ENCODE peak calls at places on chromosome 2, in nine cellular contexts. P is OCI-LY7, H is HCT116, F is GM23338, M is GM23248, N is hepatocyte, B is neural progenitor cell, X is SK-N-SH, D is PC-3. Y is an unnamed sample.

GRCh38 chr2:106147159-106147558 is 46.9 kb downstream of the UXS1 start:
- DNase-seq in P (no peak), H (no peak), F (no peak), M (peak; percentile 70), N (no peak), B (no peak), X (no peak), D (peak; percentile 82), Y (no peak)

GRCh38 chr2:215772003-215772402 is 241.3 kb downstream of the MREG start:
- DNase-seq in P (no peak), H (no peak), F (peak; percentile 12), M (peak; percentile 11), N (peak; percentile 16), B (peak; percentile 64), X (no peak), D (peak; percentile 49), Y (no peak)

GRCh38 chr2:212923393-212923792 is 228.0 kb downstream of the IKZF2 start:
- DNase-seq in P (no peak), H (no peak), F (no peak), M (no peak), N (no peak), B (no peak), X (no peak), D (peak; percentile 51), Y (no peak)

GRCh38 chr2:139924070-139924469 is 1143.9 kb upstream of the NXPH2 start:
- DNase-seq in P (no peak), H (no peak), F (peak; percentile 52), M (no peak), N (no peak), B (peak; percentile 43), X (no peak), D (no peak), Y (no peak)

GRCh38 chr2:211611061-211611518 is 927.5 kb downstream of the ERBB4 start:
- DNase-seq in P (no peak), H (no peak), F (peak; percentile 44), M (peak; percentile 2), N (no peak), B (no peak), X (no peak), D (no peak), Y (no peak)

GRCh38 chr2:241036964-241037421 is 38.6 kb downstream of the SNED1 start:
- DNase-seq in P (no peak), H (no peak), F (peak; percentile 59), M (no peak), N (no peak), B (no peak), X (no peak), D (no peak), Y (peak; percentile 62)

GRCh38 chr2:16487686-16488085 is 177.9 kb downstream of the CYRIA start:
- DNase-seq in P (no peak), H (no peak), F (peak; percentile 39), M (peak; percentile 64), N (peak; percentile 66), B (peak; percentile 48), X (peak; percentile 73), D (peak; percentile 21), Y (peak; percentile 25)

GRCh38 chr2:85589982-85590791 is 5.4 kb upstream of the RNF181 start:
- DNase-seq in P (no peak), H (no peak), F (no peak), M (peak; percentile 94), N (no peak), B (no peak), X (no peak), D (peak; percentile 32), Y (no peak)

GRCh38 chr2:68121873-68122679 is 35.6 kb upstream of the PNO1 start:
- DNase-seq in P (peak; percentile 78), H (peak; percentile 70), F (peak; percentile 93), M (peak; percentile 78), N (peak; percentile 93), B (peak; percentile 89), X (peak; percentile 73), D (peak; percentile 88), Y (peak; percentile 76)

GRCh38 chr2:120736955-120737801 is 1.5 kb downstream of the GLI2 start:
- DNase-seq in P (no peak), H (no peak), F (peak; percentile 94), M (peak; percentile 90), N (peak; percentile 84), B (peak; percentile 94), X (peak; percentile 74), D (peak; percentile 62), Y (no peak)

GRCh38 chr2:30675758-30676157 is 131.5 kb downstream of the CAPN13 start:
- DNase-seq in P (no peak), H (no peak), F (no peak), M (peak; percentile 77), N (no peak), B (no peak), X (no peak), D (no peak), Y (no peak)

GRCh38 chr2:144679942-144680341 is 160.0 kb upstream of the ZEB2 start:
- DNase-seq in P (no peak), H (no peak), F (no peak), M (no peak), N (no peak), B (no peak), X (no peak), D (no peak), Y (no peak)

GRCh38 chr2:167331636-167332232 is 443.5 kb downstream of the XIRP2 start:
- DNase-seq in P (no peak), H (no peak), F (peak; percentile 89), M (peak; percentile 13), N (peak; percentile 46), B (peak; percentile 86), X (peak; percentile 12), D (peak; percentile 22), Y (no peak)

GRCh38 chr2:10323535-10323934 is 20.8 kb downstream of the HPCAL1 start:
- DNase-seq in P (no peak), H (no peak), F (no peak), M (no peak), N (no peak), B (no peak), X (no peak), D (no peak), Y (no peak)

GRCh38 chr2:73000808-73001570 is 70.5 kb downstream of the SFXN5 start:
- DNase-seq in P (no peak), H (no peak), F (no peak), M (no peak), N (peak; percentile 47), B (no peak), X (no peak), D (no peak), Y (no peak)

DNA sequence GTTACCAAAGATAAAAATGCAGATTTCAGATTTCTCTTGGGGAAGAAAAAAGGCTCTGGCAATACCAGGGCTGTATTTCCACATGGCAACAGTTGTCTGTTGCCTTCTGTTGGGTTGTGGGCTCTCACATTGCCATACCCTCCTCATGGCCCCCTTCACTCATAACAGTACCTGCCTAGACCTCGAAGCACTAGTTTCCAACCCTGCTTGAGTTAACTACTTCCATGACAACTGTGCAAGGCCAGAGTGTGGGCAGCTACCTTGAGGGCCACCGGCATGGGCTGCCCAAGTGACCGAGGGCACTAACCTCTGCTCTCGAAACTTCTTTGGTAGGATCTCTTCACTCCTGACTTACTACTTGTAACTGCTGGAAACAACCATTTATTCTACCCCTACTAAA is 2.5 kb upstream of the ACTR3 start:
- DNase-seq in P (no peak), H (no peak), F (no peak), M (no peak), N (no peak), B (no peak), X (no peak), D (no peak), Y (peak; percentile 21)
- H3K4me3 ChIP-seq in P (peak overlapping the region; percentile 82), H (no peak overlapping the region), F (no peak overlapping the region), M (no peak overlapping the region), N (no peak overlapping the region), B (no peak overlapping the region), X (no peak overlapping the region), D (no peak overlapping the region), Y (peak overlapping the region; percentile 80)

GRCh38 chr2:183348492-183348891 is 224.2 kb downstream of the NUP35 start:
- DNase-seq in P (peak; percentile 20), H (no peak), F (no peak), M (no peak), N (no peak), B (no peak), X (no peak), D (peak; percentile 3), Y (peak; percentile 68)
- TF ChIP-seq EZH2phosphoT487 in P (no peak), H (no peak), F (no peak), M (no peak), N (no peak), B (no peak), X (no peak), D (no peak), Y (no peak)

DNA sequence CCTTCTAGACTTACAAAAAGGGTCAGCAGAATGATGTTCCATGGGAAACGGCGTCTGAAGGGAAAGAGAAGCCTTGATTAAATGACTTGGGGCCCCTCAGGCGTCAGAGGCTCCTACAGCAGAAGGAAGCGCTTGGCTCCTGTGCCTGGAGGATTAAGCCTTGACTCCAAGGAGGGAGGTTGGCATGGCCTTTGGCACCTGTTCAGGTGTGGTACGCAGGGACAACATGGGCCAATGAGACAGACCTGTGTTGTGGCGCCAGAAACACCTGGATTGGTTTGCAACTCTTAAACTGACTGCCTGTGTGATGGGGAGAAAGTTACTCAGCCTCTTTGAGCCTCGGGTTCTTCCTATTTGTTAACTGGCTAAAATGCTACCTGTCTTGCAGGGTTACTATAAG is 7.6 kb downstream of the PNKD start:
- DNase-seq in P (no peak), H (no peak), F (no peak), M (no peak), N (no peak), B (no peak), X (no peak), D (no peak), Y (no peak)
- H3K27ac ChIP-seq in P (no peak overlapping the region), H (no peak overlapping the region), F (no peak overlapping the region), M (no peak overlapping the region), N (no peak overlapping the region), B (no peak overlapping the region), X (no peak overlapping the region), D (no peak overlapping the region), Y (no peak overlapping the region)

DNA sequence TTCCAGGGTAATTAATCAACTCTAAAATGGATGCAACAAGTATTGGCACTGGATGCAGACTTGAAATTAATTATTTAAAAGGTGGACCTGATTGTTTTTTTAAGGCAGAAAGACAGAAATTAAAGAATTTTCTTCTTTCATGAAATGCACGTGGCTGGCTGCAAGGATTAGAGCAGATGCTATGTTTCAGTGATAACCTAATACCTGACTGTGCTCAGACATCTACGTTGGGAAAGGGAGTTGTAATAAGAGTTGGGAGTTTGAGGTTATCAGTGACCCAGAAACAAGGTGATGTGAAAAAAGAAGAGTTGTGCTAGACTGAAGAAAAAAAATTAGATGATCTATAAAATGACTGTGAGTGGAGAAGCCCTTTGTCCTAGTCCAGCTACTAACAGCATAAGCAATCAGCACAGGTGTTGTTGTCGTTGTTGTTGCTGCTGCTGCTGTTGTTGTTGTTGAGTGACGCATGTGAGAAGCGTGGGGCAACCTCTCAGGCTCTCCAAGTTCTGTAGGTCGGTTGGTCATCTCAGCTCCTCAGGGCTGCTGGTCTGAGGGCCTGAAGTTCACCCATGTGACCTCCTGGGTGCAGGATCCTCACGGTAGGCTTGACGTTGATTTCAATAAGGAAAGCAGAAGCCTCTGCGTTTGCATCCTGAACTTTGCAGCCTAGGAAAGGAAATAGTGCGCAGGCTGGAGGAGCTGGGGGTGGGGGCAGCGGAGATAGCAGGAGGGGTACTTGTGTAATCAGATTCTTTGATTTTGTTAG is 7.6 kb downstream of the POU3F3 start:
- DNase-seq in P (no peak), H (no peak), F (peak; percentile 67), M (no peak), N (no peak), B (peak; percentile 47), X (no peak), D (no peak), Y (no peak)
- H3K4me3 ChIP-seq in P (no peak overlapping the region), H (no peak overlapping the region), F (peak overlapping the region; percentile 66), M (no peak overlapping the region), N (no peak overlapping the region), B (peak overlapping the region; percentile 41), X (no peak overlapping the region), D (no peak overlapping the region), Y (no peak overlapping the region)

GRCh38 chr2:43270930-43271615 is 44.7 kb upstream of the ZFP36L2 start:
- DNase-seq in P (peak; percentile 13), H (no peak), F (peak; percentile 29), M (peak; percentile 45), N (no peak), B (no peak), X (no peak), D (no peak), Y (no peak)
- TF ChIP-seq EZH2phosphoT487 in P (no peak), H (no peak), F (no peak), M (no peak), N (no peak), B (no peak), X (no peak), D (no peak), Y (no peak)

Y was measured in MM.1S.